ENCODE peak calls at places on chromosomes 13 and 19, in seven cellular contexts. One of them, this sample, is unnamed.
A peak's percentile ranks its signal among the peaks of the same experiment; 100 is the strongest.

GRCh38 chr13:79194272-79194671 is 211.8 kb downstream of the RBM26 start:
- DNase-seq in tibial artery: no peak
- DNase-seq in colonic mucosa: no peak
- DNase-seq in IMR-90: no peak
- DNase-seq in left ventricle myocardium inferior: no peak
- DNase-seq in aorta: no peak
- DNase-seq in heart left ventricle: no peak
- DNase-seq in this sample: no peak

GRCh38 chr13:30395192-30396158 is 26.8 kb upstream of the UBE2L5 start:
- DNase-seq in heart left ventricle: peak; percentile 85
- DNase-seq in IMR-90: peak; percentile 93
- DNase-seq in aorta: peak; percentile 95
- DNase-seq in colonic mucosa: peak; percentile 96
- DNase-seq in left ventricle myocardium inferior: peak; percentile 86
- DNase-seq in tibial artery: peak; percentile 97
- DNase-seq in this sample: peak; percentile 94

GRCh38 chr13:28657784-28658538 is 969 bp upstream of the POMP start:
- DNase-seq in IMR-90: peak; percentile 58
- DNase-seq in colonic mucosa: no peak
- DNase-seq in heart left ventricle: no peak
- DNase-seq in tibial artery: no peak
- DNase-seq in aorta: no peak
- DNase-seq in left ventricle myocardium inferior: no peak
- DNase-seq in this sample: no peak

GRCh38 chr19:18675779-18676178 is 7.7 kb upstream of the CRTC1 start:
- DNase-seq in IMR-90: no peak
- DNase-seq in aorta: no peak
- DNase-seq in tibial artery: no peak
- DNase-seq in left ventricle myocardium inferior: no peak
- DNase-seq in colonic mucosa: no peak
- DNase-seq in heart left ventricle: no peak
- DNase-seq in this sample: no peak

GRCh38 chr19:326851-327250 is 17.7 kb downstream of the MIER2 start:
- DNase-seq in tibial artery: no peak
- DNase-seq in IMR-90: no peak
- DNase-seq in heart left ventricle: no peak
- DNase-seq in left ventricle myocardium inferior: no peak
- DNase-seq in aorta: no peak
- DNase-seq in colonic mucosa: no peak
- DNase-seq in this sample: no peak

GRCh38 chr13:23428183-23428528 is 5.3 kb downstream of the SACS start:
- DNase-seq in tibial artery: no peak
- DNase-seq in heart left ventricle: no peak
- DNase-seq in left ventricle myocardium inferior: no peak
- DNase-seq in IMR-90: peak; percentile 65
- DNase-seq in colonic mucosa: no peak
- DNase-seq in aorta: no peak
- DNase-seq in this sample: no peak

GRCh38 chr13:22468055-22468454 is 712.7 kb upstream of the SGCG start:
- DNase-seq in colonic mucosa: no peak
- DNase-seq in aorta: no peak
- DNase-seq in left ventricle myocardium inferior: no peak
- DNase-seq in IMR-90: no peak
- DNase-seq in tibial artery: no peak
- DNase-seq in heart left ventricle: no peak
- DNase-seq in this sample: no peak

GRCh38 chr13:98798849-98799645 is 46.6 kb upstream of the SLC15A1 start:
- DNase-seq in aorta: no peak
- DNase-seq in colonic mucosa: no peak
- DNase-seq in tibial artery: no peak
- DNase-seq in IMR-90: peak; percentile 61
- DNase-seq in left ventricle myocardium inferior: no peak
- DNase-seq in heart left ventricle: no peak
- DNase-seq in this sample: no peak

GRCh38 chr19:47324502-47324901 is 7.5 kb upstream of the C5AR2 start:
- DNase-seq in left ventricle myocardium inferior: peak; percentile 41
- DNase-seq in heart left ventricle: peak; percentile 55
- DNase-seq in IMR-90: no peak
- DNase-seq in colonic mucosa: no peak
- DNase-seq in aorta: no peak
- DNase-seq in tibial artery: peak; percentile 74
- DNase-seq in this sample: no peak

GRCh38 chr13:46184277-46184699 is 2.3 kb upstream of the LCP1 start:
- DNase-seq in aorta: no peak
- DNase-seq in tibial artery: no peak
- DNase-seq in left ventricle myocardium inferior: peak; percentile 22
- DNase-seq in colonic mucosa: peak; percentile 43
- DNase-seq in heart left ventricle: no peak
- DNase-seq in IMR-90: no peak
- DNase-seq in this sample: peak; percentile 67

GRCh38 chr13:102012299-102013293 is 389.3 kb downstream of the FGF14 start:
- DNase-seq in heart left ventricle: peak; percentile 62
- DNase-seq in colonic mucosa: no peak
- DNase-seq in left ventricle myocardium inferior: peak; percentile 35
- DNase-seq in IMR-90: no peak
- DNase-seq in aorta: no peak
- DNase-seq in tibial artery: peak; percentile 63
- DNase-seq in this sample: peak; percentile 50

GRCh38 chr13:49635599-49636433 is 7.5 kb downstream of the ARL11 start:
- DNase-seq in IMR-90: peak; percentile 43
- DNase-seq in aorta: no peak
- DNase-seq in colonic mucosa: no peak
- DNase-seq in heart left ventricle: peak; percentile 54
- DNase-seq in tibial artery: no peak
- DNase-seq in left ventricle myocardium inferior: no peak
- DNase-seq in this sample: peak; percentile 19

GRCh38 chr13:80278706-80279105 is 62.2 kb downstream of the SPRY2 start:
- DNase-seq in heart left ventricle: no peak
- DNase-seq in colonic mucosa: no peak
- DNase-seq in aorta: no peak
- DNase-seq in IMR-90: no peak
- DNase-seq in left ventricle myocardium inferior: no peak
- DNase-seq in tibial artery: no peak
- DNase-seq in this sample: no peak

GRCh38 chr13:102198418-102199322 is 203.2 kb downstream of the FGF14 start:
- DNase-seq in aorta: no peak
- DNase-seq in IMR-90: peak; percentile 59
- DNase-seq in left ventricle myocardium inferior: no peak
- DNase-seq in colonic mucosa: no peak
- DNase-seq in tibial artery: no peak
- DNase-seq in heart left ventricle: no peak
- DNase-seq in this sample: no peak

GRCh38 chr19:29480507-29480906 is 45.3 kb upstream of the VSTM2B start:
- DNase-seq in colonic mucosa: no peak
- DNase-seq in left ventricle myocardium inferior: no peak
- DNase-seq in tibial artery: no peak
- DNase-seq in aorta: peak; percentile 51
- DNase-seq in heart left ventricle: no peak
- DNase-seq in IMR-90: no peak
- DNase-seq in this sample: no peak

GRCh38 chr19:2551864-2552185 is 75.9 kb downstream of the GADD45B start:
- DNase-seq in heart left ventricle: no peak
- DNase-seq in tibial artery: no peak
- DNase-seq in IMR-90: no peak
- DNase-seq in aorta: peak; percentile 72
- DNase-seq in left ventricle myocardium inferior: peak; percentile 5
- DNase-seq in colonic mucosa: no peak
- DNase-seq in this sample: no peak

GRCh38 chr13:29958476-29958875 is 108.1 kb upstream of the UBL3 start:
- DNase-seq in colonic mucosa: no peak
- DNase-seq in tibial artery: no peak
- DNase-seq in aorta: no peak
- DNase-seq in left ventricle myocardium inferior: no peak
- DNase-seq in heart left ventricle: no peak
- DNase-seq in IMR-90: no peak
- DNase-seq in this sample: no peak

GRCh38 chr13:48533207-48533499 is 273 bp upstream of the RCBTB2 start:
- DNase-seq in left ventricle myocardium inferior: no peak
- DNase-seq in IMR-90: no peak
- DNase-seq in tibial artery: no peak
- DNase-seq in aorta: no peak
- DNase-seq in heart left ventricle: no peak
- DNase-seq in colonic mucosa: no peak
- DNase-seq in this sample: no peak

GRCh38 chr13:24557121-24557520 is 44.5 kb upstream of the PARP4 start:
- DNase-seq in left ventricle myocardium inferior: no peak
- DNase-seq in aorta: no peak
- DNase-seq in heart left ventricle: no peak
- DNase-seq in tibial artery: no peak
- DNase-seq in colonic mucosa: no peak
- DNase-seq in IMR-90: no peak
- DNase-seq in this sample: no peak

GRCh38 chr19:632228-633067 is 889 bp downstream of the POLRMT start:
- DNase-seq in left ventricle myocardium inferior: no peak
- DNase-seq in colonic mucosa: peak; percentile 77
- DNase-seq in tibial artery: no peak
- DNase-seq in heart left ventricle: no peak
- DNase-seq in aorta: no peak
- DNase-seq in IMR-90: peak; percentile 36
- DNase-seq in this sample: peak; percentile 72

GRCh38 chr19:4183967-4184717 is 1.7 kb downstream of the ANKRD24 start:
- DNase-seq in IMR-90: no peak
- DNase-seq in colonic mucosa: no peak
- DNase-seq in aorta: no peak
- DNase-seq in heart left ventricle: no peak
- DNase-seq in tibial artery: peak; percentile 64
- DNase-seq in left ventricle myocardium inferior: no peak
- DNase-seq in this sample: no peak

GRCh38 chr19:17311455-17312248 is 2.3 kb downstream of the DDA1 start:
- DNase-seq in colonic mucosa: no peak
- DNase-seq in left ventricle myocardium inferior: no peak
- DNase-seq in aorta: no peak
- DNase-seq in heart left ventricle: no peak
- DNase-seq in tibial artery: no peak
- DNase-seq in IMR-90: peak; percentile 79
- DNase-seq in this sample: no peak

GRCh38 chr19:35318679-35319448 is 10.1 kb upstream of the CD22 start:
- DNase-seq in IMR-90: peak; percentile 71
- DNase-seq in left ventricle myocardium inferior: peak; percentile 40
- DNase-seq in tibial artery: peak; percentile 77
- DNase-seq in colonic mucosa: peak; percentile 32
- DNase-seq in heart left ventricle: peak; percentile 55
- DNase-seq in aorta: peak; percentile 82
- DNase-seq in this sample: peak; percentile 72

GRCh38 chr13:114118763-114119123 is 13.7 kb downstream of the RASA3 start:
- DNase-seq in tibial artery: no peak
- DNase-seq in colonic mucosa: no peak
- DNase-seq in left ventricle myocardium inferior: no peak
- DNase-seq in aorta: peak; percentile 67
- DNase-seq in heart left ventricle: no peak
- DNase-seq in IMR-90: peak; percentile 74
- DNase-seq in this sample: no peak
- H3K4me1 ChIP-seq in tibial artery: peaks cover 19% of the 10 kb centered on the region
- H3K4me1 ChIP-seq in colonic mucosa: no peaks in the 10 kb centered on the region
- H3K4me1 ChIP-seq in left ventricle myocardium inferior: peaks cover 60% of the 10 kb centered on the region
- H3K4me1 ChIP-seq in aorta: no peaks in the 10 kb centered on the region
- H3K4me1 ChIP-seq in heart left ventricle: peaks cover 14% of the 10 kb centered on the region
- H3K4me1 ChIP-seq in IMR-90: peaks cover 41% of the 10 kb centered on the region
- H3K4me1 ChIP-seq in this sample: no peaks in the 10 kb centered on the region

GRCh38 chr19:45037393-45038169 is 1.3 kb upstream of the CLASRP start:
- DNase-seq in aorta: no peak
- DNase-seq in colonic mucosa: no peak
- DNase-seq in tibial artery: no peak
- DNase-seq in IMR-90: no peak
- DNase-seq in left ventricle myocardium inferior: no peak
- DNase-seq in heart left ventricle: no peak
- DNase-seq in this sample: no peak

GRCh38 chr19:45040059-45040767 is 1.4 kb downstream of the CLASRP start:
- DNase-seq in tibial artery: no peak
- DNase-seq in aorta: no peak
- DNase-seq in heart left ventricle: no peak
- DNase-seq in IMR-90: no peak
- DNase-seq in colonic mucosa: no peak
- DNase-seq in left ventricle myocardium inferior: no peak
- DNase-seq in this sample: no peak

GRCh38 chr19:45035755-45036154 is 3.1 kb upstream of the CLASRP start:
- DNase-seq in tibial artery: no peak
- DNase-seq in IMR-90: no peak
- DNase-seq in heart left ventricle: no peak
- DNase-seq in colonic mucosa: no peak
- DNase-seq in left ventricle myocardium inferior: no peak
- DNase-seq in aorta: no peak
- DNase-seq in this sample: no peak

GRCh38 chr19:45041125-45041524 is 2.3 kb downstream of the CLASRP start:
- DNase-seq in IMR-90: no peak
- DNase-seq in colonic mucosa: no peak
- DNase-seq in left ventricle myocardium inferior: no peak
- DNase-seq in heart left ventricle: no peak
- DNase-seq in aorta: no peak
- DNase-seq in tibial artery: no peak
- DNase-seq in this sample: no peak

GRCh38 chr19:45038931-45039893 is at the start of gene CLASRP:
- DNase-seq in left ventricle myocardium inferior: peak; percentile 92
- DNase-seq in IMR-90: peak; percentile 86
- DNase-seq in aorta: peak; percentile 97
- DNase-seq in colonic mucosa: peak; percentile 93
- DNase-seq in tibial artery: peak; percentile 95
- DNase-seq in heart left ventricle: peak; percentile 94
- DNase-seq in this sample: peak; percentile 97
- H3K27ac ChIP-seq in left ventricle myocardium inferior: peak within 1 kb of the TSS; percentile 96
- H3K27ac ChIP-seq in IMR-90: peak within 1 kb of the TSS; percentile 95
- H3K27ac ChIP-seq in aorta: peak within 1 kb of the TSS; percentile 89
- H3K27ac ChIP-seq in colonic mucosa: peak within 1 kb of the TSS; percentile 98
- H3K27ac ChIP-seq in tibial artery: peak within 1 kb of the TSS; percentile 73
- H3K27ac ChIP-seq in heart left ventricle: peak within 1 kb of the TSS; percentile 96
- H3K27ac ChIP-seq in this sample: peak within 1 kb of the TSS; percentile 96

DNA sequence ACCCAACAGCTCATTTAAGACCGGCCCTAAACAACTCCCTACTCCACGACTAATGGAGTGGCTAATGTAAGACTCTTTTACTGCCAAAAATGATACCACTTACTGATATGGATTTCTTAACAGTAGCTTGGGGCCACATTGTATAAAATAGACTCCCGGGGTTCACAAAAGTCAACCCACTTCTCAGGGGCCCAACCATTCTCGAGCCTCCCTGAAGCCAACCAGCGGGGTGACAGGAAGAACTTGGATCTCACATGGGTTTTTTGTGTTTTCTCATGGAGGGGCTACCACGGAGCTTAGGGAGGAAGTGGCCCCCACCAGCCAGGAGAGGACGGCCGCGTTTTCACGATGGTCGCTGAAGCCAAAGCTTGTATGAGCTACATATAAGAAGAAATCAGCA is 8.1 kb downstream of the MCF2L start:
- DNase-seq in IMR-90: no peak
- DNase-seq in colonic mucosa: no peak
- DNase-seq in aorta: no peak
- DNase-seq in heart left ventricle: no peak
- DNase-seq in tibial artery: no peak
- DNase-seq in left ventricle myocardium inferior: no peak
- DNase-seq in this sample: peak; percentile 32
- H3K4me3 ChIP-seq in IMR-90: no peak overlapping the region
- H3K4me3 ChIP-seq in colonic mucosa: no peak overlapping the region
- H3K4me3 ChIP-seq in aorta: no peak overlapping the region
- H3K4me3 ChIP-seq in heart left ventricle: no peak overlapping the region
- H3K4me3 ChIP-seq in tibial artery: no peak overlapping the region
- H3K4me3 ChIP-seq in left ventricle myocardium inferior: no peak overlapping the region
- H3K4me3 ChIP-seq in this sample: no peak overlapping the region

DNA sequence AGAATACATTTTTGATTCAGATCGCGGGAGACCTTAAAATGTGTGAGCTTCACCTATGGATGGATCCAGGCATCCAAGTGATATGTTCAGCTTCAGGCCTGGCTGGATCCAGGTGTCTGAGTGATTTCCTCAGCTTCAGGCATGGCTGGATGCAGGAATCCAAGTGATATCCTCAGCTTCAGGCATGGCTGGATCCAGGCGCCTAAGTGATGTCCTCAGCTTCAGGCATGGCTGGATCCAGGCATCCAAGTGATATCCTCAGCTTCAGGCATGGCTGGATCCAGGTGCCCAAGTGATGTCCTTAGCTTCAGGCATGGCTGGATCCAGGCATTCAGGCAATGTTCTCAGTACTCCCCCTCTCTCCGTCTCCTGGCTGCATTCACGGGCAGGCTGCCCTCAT is 60.7 kb downstream of the KCNC3 start:
- DNase-seq in IMR-90: no peak
- DNase-seq in colonic mucosa: no peak
- DNase-seq in left ventricle myocardium inferior: no peak
- DNase-seq in heart left ventricle: no peak
- DNase-seq in tibial artery: no peak
- DNase-seq in aorta: no peak
- DNase-seq in this sample: no peak
- H3K4me1 ChIP-seq in IMR-90: no peaks in the 10 kb centered on the region
- H3K4me1 ChIP-seq in colonic mucosa: no peaks in the 10 kb centered on the region
- H3K4me1 ChIP-seq in left ventricle myocardium inferior: peaks cover 5% of the 10 kb centered on the region
- H3K4me1 ChIP-seq in heart left ventricle: no peaks in the 10 kb centered on the region
- H3K4me1 ChIP-seq in tibial artery: no peaks in the 10 kb centered on the region
- H3K4me1 ChIP-seq in aorta: no peaks in the 10 kb centered on the region
- H3K4me1 ChIP-seq in this sample: no peaks in the 10 kb centered on the region